ENCODE peak calls at places on chromosomes 7 and 10, in five cellular contexts. G is spleen, P is fibroblast of lung, F is RWPE2, W is AG10803. K is an unnamed sample.

GRCh38 chr7:5630670-5631069 is 150.8 kb downstream of the RNF216 start:
- DNase-seq in G (peak; percentile 47), F (no peak), W (peak; percentile 44), P (no peak), K (no peak)

GRCh38 chr10:45235823-45236222 is 79.6 kb downstream of the OR13A1 start:
- DNase-seq in P (no peak), G (no peak), W (no peak), F (no peak), K (no peak)

GRCh38 chr7:143395187-143396149 is 13.2 kb downstream of the EPHA1 start:
- DNase-seq in G (no peak), P (no peak), F (no peak), W (no peak), K (peak; percentile 65)

GRCh38 chr7:154929006-154929726 is 73.8 kb downstream of the PAXIP1 start:
- DNase-seq in W (no peak), F (no peak), G (peak; percentile 79), P (no peak), K (no peak)

GRCh38 chr7:106063039-106063438 is 49.1 kb downstream of the SYPL1 start:
- DNase-seq in P (no peak), F (no peak), G (no peak), W (no peak), K (no peak)

GRCh38 chr7:116273918-116274301 is 63.6 kb downstream of the TES start:
- DNase-seq in P (no peak), F (no peak), W (no peak), G (no peak), K (no peak)

GRCh38 chr10:28036587-28036986 is 37.7 kb upstream of the ODAD2 start:
- DNase-seq in F (no peak), W (peak; percentile 49), P (peak; percentile 39), G (no peak), K (no peak)

GRCh38 chr7:135801045-135801693 is 52.6 kb upstream of the FAM180A start:
- DNase-seq in F (no peak), W (peak; percentile 72), P (peak; percentile 83), G (no peak), K (no peak)

GRCh38 chr7:159059629-159060028 is 85.0 kb downstream of the VIPR2 start:
- DNase-seq in W (no peak), P (no peak), F (no peak), G (no peak), K (no peak)

DNA sequence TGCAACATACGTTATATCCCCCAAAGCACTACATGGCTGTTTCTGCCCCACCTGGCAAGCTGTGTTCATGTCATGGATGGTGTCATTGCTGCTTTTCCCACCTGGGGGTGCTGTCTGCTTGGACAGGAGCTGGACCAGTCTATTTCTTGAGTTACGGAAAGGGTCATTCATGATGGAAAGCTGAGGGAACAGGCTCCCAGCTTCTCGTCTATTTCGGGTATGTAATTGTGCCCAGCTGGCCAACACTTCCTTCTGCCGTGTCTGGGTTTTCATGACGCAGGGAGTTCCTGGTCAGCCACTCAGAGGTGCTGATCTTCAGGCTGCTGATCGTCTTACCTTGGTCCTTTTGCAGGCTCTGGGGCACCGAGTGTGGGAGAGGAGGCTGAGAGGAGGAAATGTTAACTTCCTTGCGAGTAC is 8.6 kb downstream of the BTBD16 start:
- DNase-seq in P (peak; percentile 43), F (peak; percentile 28), W (peak; percentile 48), G (no peak), K (peak; percentile 67)
- TF ChIP-seq CTCF in P (peak; percentile 42), F (peak; percentile 61), W (peak; percentile 72), G (peak; percentile 12), K (no peak)

GRCh38 chr10:128210215-128211063 is 84.2 kb upstream of the MKI67 start:
- DNase-seq in F (no peak), P (peak; percentile 34), W (peak; percentile 29), G (peak; percentile 96), K (no peak)

GRCh38 chr10:128206676-128207075 is 80.5 kb upstream of the MKI67 start:
- DNase-seq in P (no peak), G (no peak), W (no peak), F (no peak), K (no peak)

GRCh38 chr10:128209862-128210214 is 83.6 kb upstream of the MKI67 start:
- DNase-seq in P (no peak), W (no peak), F (no peak), G (peak; percentile 86), K (no peak)

GRCh38 chr10:128211953-128212727 is 85.9 kb upstream of the MKI67 start:
- DNase-seq in W (peak; percentile 53), G (peak; percentile 98), P (peak; percentile 54), F (peak; percentile 76), K (no peak)

GRCh38 chr10:128211064-128211504 is 84.9 kb upstream of the MKI67 start:
- DNase-seq in W (no peak), P (no peak), G (peak; percentile 87), F (no peak), K (no peak)
- H3K4me3 ChIP-seq in W (no peak overlapping the region), P (no peak overlapping the region), G (peak overlapping the region; percentile 69), F (peak overlapping the region; percentile 47), K (peak overlapping the region; percentile 73)

GRCh38 chr7:102860351-102860811 is 52.4 kb upstream of the LRRC17 start:
- DNase-seq in G (no peak), F (no peak), W (peak; percentile 97), P (peak; percentile 98), K (no peak)
- TF ChIP-seq CTCF in G (no peak), F (no peak), W (no peak), P (no peak), K (no peak)

GRCh38 chr10:6050801-6051445 is 11.2 kb downstream of the IL2RA start:
- DNase-seq in P (peak; percentile 71), G (peak; percentile 94), F (no peak), W (peak; percentile 36), K (no peak)
- H3K4me3 ChIP-seq in P (peak overlapping the region; percentile 45), G (peak overlapping the region; percentile 8), F (peak overlapping the region; percentile 5), W (peak overlapping the region; percentile 54), K (peak overlapping the region; percentile 70)

DNA sequence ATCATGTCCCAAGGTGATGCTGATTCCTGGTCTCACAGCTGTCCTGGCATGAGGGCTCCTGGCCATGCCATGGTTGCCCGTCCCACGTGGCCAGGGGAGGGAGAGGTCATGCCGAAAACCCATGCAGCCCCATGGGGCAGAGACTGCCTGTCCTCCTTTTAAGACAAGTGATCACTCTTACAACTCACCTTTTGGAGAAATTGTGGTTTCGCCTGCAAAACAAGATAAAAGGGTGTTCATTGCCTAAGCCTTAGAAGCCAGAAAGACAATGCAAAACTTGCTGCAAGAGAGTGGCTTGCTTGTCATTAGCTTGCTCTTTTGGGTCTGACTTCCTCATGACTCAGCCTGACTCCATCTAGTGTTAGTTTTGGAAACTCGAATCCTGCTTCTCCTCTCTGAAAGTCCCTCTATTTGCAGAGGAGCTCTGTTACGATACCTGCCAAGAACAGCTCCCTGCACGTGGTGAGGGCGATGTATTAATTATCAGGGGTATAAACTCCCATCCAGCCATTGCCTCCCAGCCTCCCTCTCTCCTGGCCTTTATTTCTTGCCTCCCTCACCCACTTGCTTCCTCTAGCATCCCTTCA is 26.7 kb downstream of the TMEM273 start:
- DNase-seq in W (peak; percentile 77), G (no peak), P (peak; percentile 72), F (no peak), K (no peak)
- TF ChIP-seq CTCF in W (peak; percentile 68), G (peak; percentile 21), P (peak; percentile 51), F (peak; percentile 17), K (no peak)

GRCh38 chr7:97751566-97751965 is 19.7 kb downstream of the TAC1 start:
- DNase-seq in F (no peak), W (no peak), G (no peak), P (no peak), K (no peak)
- H3K4me3 ChIP-seq in F (no peak overlapping the region), W (no peak overlapping the region), G (no peak overlapping the region), P (no peak overlapping the region), K (no peak overlapping the region)

GRCh38 chr10:71981024-71981867 is 17.1 kb downstream of the CHST3 start:
- DNase-seq in F (no peak), W (peak; percentile 56), G (peak; percentile 71), P (peak; percentile 50), K (no peak)
- TF ChIP-seq CTCF in F (no peak), W (no peak), G (no peak), P (no peak), K (no peak)

GRCh38 chr10:71396084-71396713 is 521 bp upstream of the CDH23 start:
- DNase-seq in P (peak; percentile 6), W (no peak), F (no peak), G (peak; percentile 83), K (peak; percentile 72)
- H3K4me3 ChIP-seq in P (no peak overlapping the region), W (no peak overlapping the region), F (peak overlapping the region; percentile 33), G (peak overlapping the region; percentile 37), K (peak overlapping the region; percentile 77)

GRCh38 chr7:74029094-74029785 is 1.3 kb downstream of the ELN start:
- DNase-seq in F (no peak), W (no peak), P (no peak), G (no peak), K (peak; percentile 79)

GRCh38 chr7:74026406-74027123 is 1.4 kb upstream of the ELN start:
- DNase-seq in W (peak; percentile 60), P (peak; percentile 58), F (no peak), G (peak; percentile 91), K (peak; percentile 91)

GRCh38 chr7:74027124-74027682 is 770 bp upstream of the ELN start:
- DNase-seq in F (no peak), P (no peak), G (no peak), W (no peak), K (no peak)

GRCh38 chr7:74028321-74028812 is 394 bp downstream of the ELN start:
- DNase-seq in F (no peak), W (no peak), P (no peak), G (no peak), K (peak; percentile 83)

GRCh38 chr7:74027683-74028320 is at the start of gene ELN:
- DNase-seq in W (peak; percentile 79), F (no peak), G (no peak), P (peak; percentile 89), K (peak; percentile 99)
- TF ChIP-seq CTCF in W (no peak), F (no peak), G (no peak), P (no peak), K (no peak)